ENCODE peak calls at places on chromosome 21, in five cellular contexts. One of them, this sample, is unnamed.

GRCh38 chr21:40054403-40054802 is 187.2 kb downstream of the PCP4 start:
- DNase-seq in head of caudate nucleus: no peak
- DNase-seq in AG09319: no peak
- DNase-seq in NCI-H1694: peak; percentile 90
- DNase-seq in spleen: no peak
- DNase-seq in this sample: no peak

GRCh38 chr21:28485301-28486022 is 507.2 kb downstream of the LTN1 start:
- DNase-seq in spleen: no peak
- DNase-seq in head of caudate nucleus: no peak
- DNase-seq in NCI-H1694: no peak
- DNase-seq in AG09319: no peak
- DNase-seq in this sample: peak; percentile 2

GRCh38 chr21:39000496-39000895 is 182.8 kb downstream of the PSMG1 start:
- DNase-seq in spleen: no peak
- DNase-seq in head of caudate nucleus: no peak
- DNase-seq in NCI-H1694: no peak
- DNase-seq in AG09319: no peak
- DNase-seq in this sample: no peak

GRCh38 chr21:38244885-38245869 is 11.6 kb upstream of the KCNJ15 start:
- DNase-seq in NCI-H1694: no peak
- DNase-seq in head of caudate nucleus: no peak
- DNase-seq in AG09319: peak; percentile 69
- DNase-seq in spleen: no peak
- DNase-seq in this sample: peak; percentile 74

GRCh38 chr21:40445349-40445921 is 401.5 kb downstream of the DSCAM start:
- DNase-seq in AG09319: no peak
- DNase-seq in spleen: no peak
- DNase-seq in head of caudate nucleus: no peak
- DNase-seq in NCI-H1694: no peak
- DNase-seq in this sample: no peak

GRCh38 chr21:45264919-45265515 is 22.7 kb downstream of the POFUT2 start:
- DNase-seq in NCI-H1694: no peak
- DNase-seq in spleen: peak; percentile 63
- DNase-seq in AG09319: no peak
- DNase-seq in head of caudate nucleus: no peak
- DNase-seq in this sample: no peak

GRCh38 chr21:31641416-31641922 is 18.0 kb upstream of the SOD1 start:
- DNase-seq in spleen: no peak
- DNase-seq in head of caudate nucleus: no peak
- DNase-seq in AG09319: no peak
- DNase-seq in NCI-H1694: no peak
- DNase-seq in this sample: no peak

GRCh38 chr21:34031835-34032370 is 41.5 kb upstream of the MRPS6 start:
- DNase-seq in NCI-H1694: no peak
- DNase-seq in head of caudate nucleus: no peak
- DNase-seq in spleen: no peak
- DNase-seq in AG09319: no peak
- DNase-seq in this sample: no peak

GRCh38 chr21:42262826-42263225 is 43.9 kb downstream of the ABCG1 start:
- DNase-seq in AG09319: no peak
- DNase-seq in spleen: no peak
- DNase-seq in NCI-H1694: no peak
- DNase-seq in head of caudate nucleus: peak; percentile 53
- DNase-seq in this sample: no peak

GRCh38 chr21:15825699-15826098 is 95.9 kb downstream of the USP25 start:
- DNase-seq in head of caudate nucleus: no peak
- DNase-seq in spleen: no peak
- DNase-seq in NCI-H1694: no peak
- DNase-seq in AG09319: no peak
- DNase-seq in this sample: no peak

GRCh38 chr21:44931501-44932365 is 8.1 kb upstream of the SLX9 start:
- DNase-seq in NCI-H1694: no peak
- DNase-seq in head of caudate nucleus: no peak
- DNase-seq in AG09319: no peak
- DNase-seq in spleen: peak; percentile 88
- DNase-seq in this sample: no peak

GRCh38 chr21:29299906-29300546 is 1.3 kb downstream of the BACH1 start:
- DNase-seq in spleen: peak; percentile 86
- DNase-seq in AG09319: peak; percentile 92
- DNase-seq in NCI-H1694: peak; percentile 48
- DNase-seq in head of caudate nucleus: no peak
- DNase-seq in this sample: peak; percentile 94

GRCh38 chr21:43340491-43341348 is 86.2 kb downstream of the SIK1 start:
- DNase-seq in AG09319: no peak
- DNase-seq in spleen: no peak
- DNase-seq in NCI-H1694: no peak
- DNase-seq in head of caudate nucleus: no peak
- DNase-seq in this sample: peak; percentile 69

This sample was measured in AG04450.